ENCODE peak calls at places on chromosomes 7 and 10, in four cellular contexts. O is OCI-LY7; C is activated CD4-positive, alpha-beta T cell treated with anti-CD3 and anti-CD28 coated beads, Interleukin-2, amount 10 ng/mL, durations not matched to agents 7 days and 5 days; R is transverse colon. I is an unnamed sample.

GRCh38 chr10:17562572-17562971 is 54.6 kb downstream of the HACD1 start:
- DNase-seq in C (no peak), O (no peak), R (no peak), I (no peak)

GRCh38 chr10:113788604-113789083 is 37.2 kb downstream of the PLEKHS1 start:
- DNase-seq in O (no peak), C (no peak), R (no peak), I (no peak)

GRCh38 chr10:133474833-133475734 is 21.3 kb downstream of the SCART1 start:
- DNase-seq in C (peak; percentile 40), O (no peak), R (no peak), I (no peak)

GRCh38 chr7:92058040-92058439 is 76.2 kb downstream of the CYP51A1 start:
- DNase-seq in R (no peak), C (peak; percentile 48), O (peak; percentile 15), I (no peak)

GRCh38 chr7:128938524-128939074 is 872 bp downstream of the IRF5 start:
- DNase-seq in R (peak; percentile 55), O (no peak), C (peak; percentile 16), I (no peak)

GRCh38 chr7:26153823-26154783 is 2.1 kb downstream of the NFE2L3 start:
- DNase-seq in C (no peak), O (peak; percentile 53), R (peak; percentile 82), I (no peak)

GRCh38 chr10:4704034-4704545 is 121.9 kb upstream of the AKR1E2 start:
- DNase-seq in O (no peak), R (peak; percentile 17), C (no peak), I (no peak)

GRCh38 chr10:33719005-33719703 is 384.7 kb upstream of the NRP1 start:
- DNase-seq in C (no peak), R (no peak), O (no peak), I (peak; percentile 51)

GRCh38 chr7:78734626-78735025 is 718.8 kb downstream of the MAGI2 start:
- DNase-seq in R (no peak), C (no peak), O (no peak), I (no peak)

GRCh38 chr7:6615853-6616555 is 594 bp downstream of the ZNF853 start:
- DNase-seq in C (no peak), R (no peak), O (no peak), I (no peak)

GRCh38 chr7:35249537-35249907 is 4.4 kb downstream of the TBX20 start:
- DNase-seq in O (no peak), C (no peak), R (no peak), I (no peak)

GRCh38 chr7:70828366-70828765 is 303.6 kb upstream of the GALNT17 start:
- DNase-seq in C (no peak), O (no peak), R (no peak), I (no peak)

GRCh38 chr10:118035358-118036031 is 11.2 kb downstream of the RAB11FIP2 start:
- DNase-seq in R (no peak), O (no peak), C (no peak), I (no peak)

GRCh38 chr7:130982160-130982638 is 248.2 kb upstream of the KLF14 start:
- DNase-seq in C (peak; percentile 46), O (peak; percentile 40), R (no peak), I (no peak)

GRCh38 chr7:37208528-37208927 is 240.1 kb downstream of the ELMO1 start:
- DNase-seq in C (peak; percentile 26), O (peak; percentile 26), R (peak; percentile 54), I (peak; percentile 80)

GRCh38 chr10:3778708-3779108 is 6.3 kb downstream of the KLF6 start:
- DNase-seq in R (no peak), O (no peak), C (no peak), I (no peak)

GRCh38 chr10:125721035-125721434 is 1.5 kb downstream of the EDRF1 start:
- DNase-seq in O (peak; percentile 89), C (no peak), R (no peak), I (no peak)

GRCh38 chr7:24786941-24787340 is 29.7 kb upstream of the GSDME start:
- DNase-seq in C (no peak), R (no peak), O (no peak), I (no peak)

GRCh38 chr10:127612-128432 is 7.4 kb upstream of the ZMYND11 start:
- DNase-seq in O (peak; percentile 65), C (peak; percentile 50), R (peak; percentile 27), I (no peak)

GRCh38 chr7:25636871-25637283 is 408.6 kb upstream of the NPVF start:
- DNase-seq in O (no peak), R (no peak), C (no peak), I (peak; percentile 85)

GRCh38 chr7:118129037-118129436 is 54.9 kb upstream of the LSM8 start:
- DNase-seq in O (no peak), R (no peak), C (no peak), I (no peak)